ENCODE peak calls at places on chromosomes 1 and 21, in four cellular contexts. U is effector memory CD4-positive, alpha-beta T cell; N is heart left ventricle; P is GM23338. A is an unnamed sample. For H3K4me1, the result is how much of the 10 kb centered on the place peaks cover.

GRCh38 chr1:101302831-101303511 is 66.2 kb downstream of the S1PR1 start:
- DNase-seq in U (no peak), N (no peak), P (no peak), A (no peak)

GRCh38 chr1:224616761-224617409 is 768 bp downstream of the CNIH3 start:
- DNase-seq in U (no peak), N (no peak), P (peak), A (no peak)

GRCh38 chr21:14215971-14216621 is at the start of gene RBM11:
- DNase-seq in U (peak), N (peak), P (peak), A (peak)

GRCh38 chr1:3460653-3461237 is 6.3 kb downstream of the ARHGEF16 start:
- DNase-seq in U (no peak), N (peak), P (no peak), A (no peak)

GRCh38 chr1:60621524-60621923 is 460.8 kb upstream of the NFIA start:
- DNase-seq in U (no peak), N (no peak), P (peak), A (peak)

GRCh38 chr1:109133815-109134214 is 19.9 kb downstream of the ELAPOR1 start:
- DNase-seq in U (no peak), N (peak), P (no peak), A (peak)

GRCh38 chr1:2286923-2287322 is 58.8 kb downstream of the SKI start:
- DNase-seq in U (no peak), N (no peak), P (no peak), A (no peak)

GRCh38 chr1:161342836-161343235 is 24.8 kb downstream of the CFAP126 start:
- DNase-seq in U (no peak), N (no peak), P (no peak), A (no peak)

GRCh38 chr1:181043025-181043880 is 9.5 kb downstream of the MR1 start:
- DNase-seq in U (no peak), N (no peak), P (peak), A (no peak)

GRCh38 chr21:44368711-44369446 is 15.5 kb downstream of the TRPM2 start:
- DNase-seq in U (no peak), N (no peak), P (peak), A (no peak)

GRCh38 chr1:246788895-246789338 is 64.7 kb downstream of the SCCPDH start:
- DNase-seq in U (no peak), N (no peak), P (peak), A (no peak)

GRCh38 chr1:183411091-183411490 is 7.1 kb downstream of the NMNAT2 start:
- DNase-seq in U (no peak), N (no peak), P (no peak), A (no peak)

GRCh38 chr1:108830119-108831008 is 26.5 kb downstream of the AKNAD1 start:
- DNase-seq in U (no peak), N (peak), P (peak), A (no peak)

GRCh38 chr1:181490276-181490675 is 7.0 kb downstream of the CACNA1E start:
- DNase-seq in U (no peak), N (no peak), P (no peak), A (no peak)

GRCh38 chr1:230113230-230113604 is 46.2 kb downstream of the GALNT2 start:
- DNase-seq in U (no peak), N (no peak), P (no peak), A (no peak)
- H3K4me1 ChIP-seq in U (under half), N (under half), P (under half), A (under half)

DNA sequence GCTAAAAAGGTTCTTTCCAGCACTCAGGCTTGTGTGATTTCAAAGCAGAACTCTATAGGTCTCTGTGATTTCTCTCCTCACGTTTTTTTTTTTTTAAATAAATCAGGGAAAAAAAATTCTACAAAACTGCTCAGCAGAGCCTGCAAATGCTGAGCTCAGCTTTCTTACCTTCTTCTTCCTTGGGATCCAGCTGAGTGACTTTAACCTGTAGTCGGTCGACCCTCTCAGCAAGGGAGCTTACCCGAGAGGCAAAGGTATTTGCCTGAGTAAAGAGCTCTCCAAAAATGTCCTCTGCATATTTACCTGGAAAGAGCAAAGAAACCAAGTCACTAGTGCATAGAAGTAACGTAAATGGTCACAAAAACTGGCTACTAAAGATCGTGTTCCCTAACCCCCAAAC is 26.4 kb downstream of the GPR3 start:
- DNase-seq in U (no peak), N (no peak), P (peak), A (no peak)
- H3K4me1 ChIP-seq in U (under half), N (half or more), P (under half), A (under half)

DNA sequence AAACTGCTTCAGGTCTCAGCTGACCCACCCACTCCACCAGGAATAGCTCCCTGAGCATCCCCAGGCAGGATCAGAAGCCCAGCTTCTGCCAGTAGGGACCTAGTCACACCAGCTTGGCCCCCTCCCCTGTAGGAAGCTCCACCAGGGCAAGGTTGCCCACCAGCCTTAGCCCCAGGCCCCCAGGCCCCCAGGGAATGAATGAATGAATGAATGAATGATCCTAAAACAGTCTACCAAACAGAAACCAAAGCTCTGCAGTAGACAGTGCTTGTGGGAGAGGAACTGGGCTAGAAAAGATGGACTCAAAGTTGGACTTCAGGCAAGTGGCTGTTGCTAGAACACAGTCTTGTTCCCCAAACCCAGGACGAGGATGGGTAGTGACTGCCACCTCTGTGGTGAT is 16.3 kb downstream of the SDC3 start:
- DNase-seq in U (no peak), N (no peak), P (no peak), A (no peak)
- H3K4me1 ChIP-seq in U (under half), N (under half), P (under half), A (under half)

DNA sequence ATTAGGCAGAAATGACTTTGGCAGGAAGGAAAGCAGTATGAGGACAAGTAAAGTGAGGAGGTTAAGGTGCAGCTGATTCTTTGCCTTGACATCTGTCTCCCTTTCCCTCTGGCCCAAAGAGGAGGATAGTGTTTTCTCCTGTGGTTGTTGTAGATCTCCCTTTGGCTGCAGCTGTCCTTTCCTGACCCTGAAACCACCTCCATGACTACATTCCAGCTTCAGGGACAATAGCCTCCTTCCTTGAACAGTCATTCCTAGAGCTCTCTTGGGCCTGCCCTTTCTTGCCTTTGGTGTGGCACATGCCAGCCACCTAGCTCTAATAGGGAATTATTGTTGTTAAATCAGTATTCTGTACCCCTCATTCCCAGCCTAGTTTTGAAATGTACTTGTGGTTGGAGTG is 6.2 kb downstream of the ZMYM1 start:
- DNase-seq in U (no peak), N (no peak), P (no peak), A (no peak)
- H3K4me1 ChIP-seq in U (under half), N (under half), P (under half), A (under half)

GRCh38 chr1:226457307-226457712 is 49.4 kb upstream of the PARP1 start:
- DNase-seq in U (peak), N (no peak), P (peak), A (peak)
- H3K4me1 ChIP-seq in U (under half), N (under half), P (under half), A (under half)

DNA sequence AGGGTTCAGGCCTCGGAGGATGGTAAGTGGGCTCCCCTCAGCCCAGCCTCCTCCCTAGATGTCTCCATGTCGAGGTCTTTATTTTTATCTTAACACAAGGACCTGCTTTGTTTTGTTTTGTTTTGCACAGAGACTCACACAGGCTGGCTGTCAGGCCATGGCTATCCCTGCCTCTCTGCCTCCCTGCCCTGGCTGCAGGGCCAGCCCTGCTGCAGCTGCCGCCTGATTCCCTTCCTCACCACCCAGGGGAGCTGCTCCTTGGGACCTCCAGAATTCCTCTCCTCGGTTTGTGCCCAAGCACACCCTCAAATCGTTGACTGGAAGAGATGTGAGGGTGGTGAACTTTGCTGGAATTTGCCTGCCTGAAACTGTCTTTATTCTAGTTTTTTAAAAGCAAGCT is 37.2 kb downstream of the WNT9A start:
- DNase-seq in U (no peak), N (no peak), P (no peak), A (no peak)
- H3K4me1 ChIP-seq in U (under half), N (under half), P (under half), A (under half)

DNA sequence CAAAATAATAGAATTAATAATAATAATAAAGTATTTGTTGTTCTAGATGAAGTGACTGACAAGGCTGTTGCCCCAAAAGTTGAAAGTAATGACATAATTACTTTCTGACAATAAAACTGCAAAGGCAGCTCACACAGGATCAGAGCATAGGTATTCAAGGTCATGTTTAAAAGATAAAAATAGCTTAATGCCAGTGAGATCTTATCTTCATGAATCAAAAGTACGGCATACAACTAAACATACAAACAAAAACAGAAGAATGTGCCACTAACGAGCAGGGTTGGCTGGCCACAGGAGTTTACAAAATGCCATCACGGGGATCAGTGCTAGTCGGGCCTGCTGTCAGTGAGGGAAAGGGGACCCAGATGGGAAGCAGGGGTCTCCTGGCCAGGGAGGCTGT is 22.4 kb upstream of the TMPRSS2 start:
- DNase-seq in U (no peak), N (no peak), P (no peak), A (no peak)
- H3K4me1 ChIP-seq in U (under half), N (under half), P (under half), A (under half)

GRCh38 chr1:118303534-118303933 is 118.5 kb upstream of the SPAG17 start:
- DNase-seq in U (no peak), N (no peak), P (no peak), A (no peak)
- H3K4me1 ChIP-seq in U (under half), N (under half), P (under half), A (under half)

GRCh38 chr21:30269803-30270530 is 12.8 kb downstream of the KRTAP24-1 start:
- DNase-seq in U (no peak), N (no peak), P (no peak), A (no peak)

GRCh38 chr21:30268608-30269197 is 14.0 kb downstream of the KRTAP24-1 start:
- DNase-seq in U (no peak), N (no peak), P (peak), A (peak)
- H3K4me1 ChIP-seq in U (under half), N (under half), P (under half), A (under half)